ENCODE peak calls at places on chromosomes 2 and 18, in nine cellular contexts. D, B, V, U, J, Z, X, F and Y are unnamed samples. For H3K4me1, the result is how much of the 10 kb centered on the place peaks cover.

GRCh38 chr2:66575625-66576371 is 140.9 kb downstream of the MEIS1 start:
- DNase-seq in U (peak), J (no peak), D (peak), F (peak), V (peak), X (peak), Z (peak), B (no peak), Y (peak)

GRCh38 chr2:5464657-5465056 is 227.5 kb upstream of the SOX11 start:
- DNase-seq in F (no peak), X (no peak), U (no peak), B (no peak), J (no peak), Z (no peak), V (no peak), D (no peak), Y (no peak)

GRCh38 chr2:136765736-136766323 is 485 bp downstream of the THSD7B start:
- DNase-seq in D (no peak), V (peak), J (no peak), Z (no peak), B (no peak), U (peak), F (peak), X (no peak), Y (no peak)

GRCh38 chr2:195737531-195738162 is 80.6 kb downstream of the SLC39A10 start:
- DNase-seq in U (no peak), Z (no peak), B (no peak), V (peak), X (no peak), D (peak), F (no peak), J (no peak), Y (no peak)

GRCh38 chr2:10452334-10452733 is 4.2 kb upstream of the ODC1 start:
- DNase-seq in F (no peak), J (no peak), B (no peak), U (no peak), Z (no peak), X (peak), D (peak), V (peak), Y (no peak)

GRCh38 chr2:68435605-68436004 is 31.5 kb downstream of the FBXO48 start:
- DNase-seq in X (no peak), F (no peak), D (peak), V (peak), Z (no peak), U (no peak), J (no peak), B (no peak), Y (no peak)

GRCh38 chr18:22505136-22505535 is 87.4 kb upstream of the CTAGE1 start:
- DNase-seq in X (no peak), U (no peak), B (no peak), J (no peak), Z (no peak), D (peak), F (no peak), V (peak), Y (no peak)

GRCh38 chr2:241579281-241579680 is 20.7 kb downstream of the BOK start:
- DNase-seq in Z (no peak), U (no peak), F (peak), B (no peak), V (no peak), J (no peak), X (no peak), D (no peak), Y (no peak)

GRCh38 chr2:172829229-172829628 is 93.6 kb downstream of the RAPGEF4 start:
- DNase-seq in X (no peak), Z (no peak), D (peak), F (no peak), U (no peak), V (peak), J (no peak), B (no peak), Y (no peak)

GRCh38 chr18:36296591-36297418 is 708 bp upstream of the FHOD3 start:
- DNase-seq in X (peak), F (peak), J (no peak), U (peak), V (peak), Z (peak), D (peak), B (no peak), Y (peak)

GRCh38 chr2:200242553-200242952 is 63.9 kb upstream of the SPATS2L start:
- DNase-seq in B (no peak), X (no peak), Z (no peak), V (no peak), F (no peak), D (no peak), U (no peak), J (no peak), Y (no peak)

GRCh38 chr2:219498280-219499057 is at the start of gene GMPPA:
- DNase-seq in D (peak), B (peak), F (peak), V (peak), X (peak), J (peak), U (peak), Z (peak), Y (peak)

GRCh38 chr2:143632751-143633374 is 503.6 kb downstream of the ARHGAP15 start:
- DNase-seq in U (no peak), F (no peak), X (no peak), J (no peak), V (no peak), B (no peak), D (no peak), Z (no peak), Y (no peak)

GRCh38 chr2:235333076-235333475 is 160.8 kb upstream of the AGAP1 start:
- DNase-seq in Z (no peak), V (no peak), B (no peak), X (no peak), J (no peak), U (no peak), F (no peak), D (peak), Y (no peak)

GRCh38 chr2:54310961-54311360 is 54.9 kb upstream of the TSPYL6 start:
- DNase-seq in J (no peak), F (no peak), B (no peak), V (no peak), D (no peak), Z (no peak), U (no peak), X (no peak), Y (no peak)

GRCh38 chr2:205012961-205013360 is 467.7 kb downstream of the PARD3B start:
- DNase-seq in Z (no peak), U (peak), B (no peak), D (no peak), X (no peak), F (no peak), J (no peak), V (no peak), Y (no peak)

GRCh38 chr2:19664651-19665050 is 237.1 kb downstream of the TTC32 start:
- DNase-seq in J (no peak), V (peak), D (no peak), B (no peak), F (no peak), X (no peak), Z (no peak), U (no peak), Y (no peak)

GRCh38 chr2:234911271-234911670 is 40.5 kb upstream of the SH3BP4 start:
- DNase-seq in F (no peak), V (peak), X (no peak), Z (no peak), U (no peak), J (no peak), D (peak), B (no peak), Y (no peak)

GRCh38 chr2:12441750-12442626 is 274.7 kb upstream of the TRIB2 start:
- DNase-seq in Z (no peak), F (no peak), U (no peak), V (no peak), D (no peak), B (no peak), X (no peak), J (no peak), Y (no peak)

GRCh38 chr2:205763708-205764501 is 81.6 kb downstream of the NRP2 start:
- DNase-seq in F (peak), U (peak), X (peak), Z (peak), V (peak), D (peak), B (no peak), J (no peak), Y (peak)

GRCh38 chr2:118061135-118061955 is 26.9 kb upstream of the INSIG2 start:
- DNase-seq in F (no peak), X (no peak), J (peak), Z (no peak), B (no peak), V (peak), D (peak), U (no peak), Y (no peak)

GRCh38 chr18:34871435-34871834 is 161.3 kb downstream of the DTNA start:
- DNase-seq in Z (no peak), B (no peak), F (no peak), U (no peak), V (peak), D (peak), X (no peak), J (no peak), Y (no peak)

GRCh38 chr18:69935319-69936190 is 12.1 kb downstream of the CD226 start:
- DNase-seq in V (peak), J (peak), B (peak), F (no peak), Z (no peak), D (no peak), U (peak), X (no peak), Y (no peak)

GRCh38 chr2:29215073-29215472 is 99.9 kb downstream of the CLIP4 start:
- DNase-seq in F (no peak), Z (no peak), J (no peak), U (no peak), D (no peak), V (no peak), X (no peak), B (no peak), Y (no peak)

GRCh38 chr2:195861821-195862220 is 204.8 kb downstream of the SLC39A10 start:
- DNase-seq in Z (no peak), U (no peak), J (no peak), D (peak), B (no peak), X (no peak), F (no peak), V (peak), Y (no peak)

GRCh38 chr18:48837676-48838075 is 113.1 kb downstream of the SMAD7 start:
- DNase-seq in U (peak), Z (no peak), J (no peak), F (peak), D (no peak), X (no peak), V (no peak), B (no peak), Y (no peak)

GRCh38 chr2:175742367-175742766 is 259.7 kb downstream of the LNPK start:
- DNase-seq in D (peak), F (no peak), Z (no peak), B (no peak), J (no peak), X (no peak), V (peak), U (no peak), Y (no peak)

GRCh38 chr18:37419272-37419671 is 146.3 kb downstream of the CELF4 start:
- DNase-seq in J (no peak), B (no peak), F (no peak), X (no peak), Z (no peak), V (peak), D (peak), U (no peak), Y (no peak)

GRCh38 chr2:239240480-239240881 is 160.3 kb downstream of the HDAC4 start:
- DNase-seq in J (no peak), U (peak), Z (no peak), B (no peak), D (no peak), V (no peak), F (no peak), X (no peak), Y (peak)

GRCh38 chr2:239196474-239197021 is 204.3 kb downstream of the HDAC4 start:
- DNase-seq in F (peak), D (no peak), V (no peak), J (no peak), Z (no peak), B (no peak), X (no peak), U (peak), Y (no peak)

GRCh38 chr2:50648031-50648430 is 383.9 kb downstream of the NRXN1 start:
- DNase-seq in B (no peak), D (no peak), Z (no peak), F (no peak), U (no peak), V (no peak), X (no peak), J (no peak), Y (no peak)

GRCh38 chr2:235634435-235635152 is 140.8 kb downstream of the AGAP1 start:
- DNase-seq in B (no peak), J (no peak), U (no peak), V (peak), D (peak), F (no peak), Z (no peak), X (no peak), Y (no peak)

GRCh38 chr2:174681983-174682577 is 82.2 kb downstream of the CHRNA1 start:
- DNase-seq in U (peak), B (no peak), Z (peak), D (no peak), V (peak), X (peak), J (no peak), F (peak), Y (peak)

DNA sequence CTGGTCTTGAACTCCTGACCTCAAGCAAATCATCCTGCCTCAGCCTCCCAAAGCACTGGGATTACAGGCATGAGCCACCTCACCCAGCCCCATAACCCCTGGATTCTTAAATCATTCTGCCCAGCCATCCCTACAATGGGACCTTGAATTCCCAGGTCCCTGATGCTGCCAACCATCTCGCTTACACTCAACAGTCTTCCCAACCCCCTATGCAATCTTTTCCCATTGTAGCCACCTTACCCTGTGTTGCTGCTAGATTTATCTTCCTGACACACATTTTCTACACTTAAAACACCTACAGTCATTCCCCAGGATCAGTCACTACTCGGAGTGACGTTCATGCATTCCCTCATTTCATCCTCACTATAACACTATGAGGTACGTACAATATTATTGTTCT is 64.2 kb downstream of the ANKRD44 start:
- DNase-seq in X (no peak), V (no peak), D (no peak), B (no peak), Z (no peak), J (no peak), F (no peak), U (no peak), Y (no peak)
- H3K4me1 ChIP-seq in X (under half), V (under half), D (under half), B (half or more), Z (under half), J (under half), F (under half), U (under half), Y (under half)

GRCh38 chr2:133264951-133265949 is 303.0 kb downstream of the NCKAP5 start:
- DNase-seq in V (no peak), U (peak), X (peak), J (no peak), D (no peak), F (no peak), B (no peak), Z (peak), Y (peak)
- H3K4me3 ChIP-seq in V (no peak), U (no peak), X (peak), J (no peak), D (peak), F (no peak), B (no peak), Z (peak), Y (peak)

GRCh38 chr2:98448441-98449145 is 3.9 kb downstream of the INPP4A start:
- DNase-seq in Z (no peak), X (no peak), F (no peak), J (no peak), B (no peak), D (no peak), V (no peak), U (no peak), Y (no peak)
- H3K4me1 ChIP-seq in Z (under half), X (under half), F (under half), J (under half), B (half or more), D (under half), V (under half), U (under half), Y (under half)

GRCh38 chr2:145724499-145724898 is 1204.6 kb upstream of the ZEB2 start:
- DNase-seq in B (no peak), U (no peak), X (no peak), Z (no peak), F (no peak), D (no peak), J (no peak), V (peak), Y (no peak)
- H3K4me3 ChIP-seq in B (no peak), U (no peak), X (no peak), Z (no peak), F (no peak), D (no peak), J (no peak), V (no peak), Y (no peak)

GRCh38 chr2:100853909-100854810 is 34.2 kb downstream of the NPAS2 start:
- DNase-seq in D (no peak), Z (no peak), V (no peak), F (no peak), J (no peak), U (peak), X (no peak), B (no peak), Y (no peak)
- H3K4me1 ChIP-seq in D (under half), Z (under half), V (under half), F (under half), J (under half), U (under half), X (under half), B (under half), Y (under half)

DNA sequence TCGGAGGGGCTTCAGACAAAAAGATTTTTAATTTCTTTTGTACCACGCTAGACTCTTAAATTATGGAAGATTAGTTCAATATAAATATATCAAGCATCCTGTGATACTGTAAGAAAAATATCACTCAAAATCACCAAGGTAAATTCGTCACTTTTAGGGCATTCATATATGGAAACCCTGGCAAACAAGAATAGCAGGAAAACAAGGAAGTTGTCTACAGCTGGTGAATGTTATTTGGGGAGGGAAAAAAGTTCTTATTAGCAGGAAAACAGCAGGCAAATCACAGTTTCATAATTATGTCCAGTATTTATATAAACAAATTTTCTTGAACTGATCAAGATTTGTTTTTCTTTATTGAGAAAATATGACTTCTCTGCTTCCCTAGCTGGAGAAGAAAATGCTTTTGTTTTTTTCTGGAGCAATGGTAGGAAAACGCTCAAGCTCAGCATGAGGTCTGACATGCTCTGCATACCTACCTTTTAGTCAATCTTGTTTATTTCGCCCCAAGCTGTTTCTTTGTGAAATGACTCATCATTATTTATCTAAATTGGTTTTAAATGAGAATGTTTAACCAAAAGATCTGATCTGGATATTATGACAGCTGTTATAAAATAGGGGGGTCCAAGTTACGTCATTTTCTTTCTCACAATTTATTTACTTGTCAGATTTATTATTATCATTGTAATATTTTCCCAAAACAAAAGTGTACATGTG is 14.7 kb downstream of the LINC00305 start:
- DNase-seq in J (no peak), B (no peak), F (no peak), V (peak), D (no peak), Z (no peak), X (no peak), U (no peak), Y (no peak)
- H3K4me3 ChIP-seq in J (no peak), B (no peak), F (no peak), V (no peak), D (no peak), Z (no peak), X (no peak), U (no peak), Y (no peak)

GRCh38 chr18:31649894-31650719 is 34.3 kb downstream of the B4GALT6 start:
- DNase-seq in J (no peak), Z (no peak), U (no peak), V (no peak), X (no peak), B (no peak), F (no peak), D (no peak), Y (no peak)
- H3K4me1 ChIP-seq in J (half or more), Z (under half), U (under half), V (under half), X (under half), B (under half), F (under half), D (under half), Y (under half)

GRCh38 chr18:7619676-7620075 is 52.6 kb downstream of the PTPRM start:
- DNase-seq in B (no peak), V (no peak), J (no peak), F (no peak), U (no peak), D (no peak), Z (no peak), X (no peak), Y (no peak)

GRCh38 chr18:7616661-7617060 is 49.5 kb downstream of the PTPRM start:
- DNase-seq in D (no peak), X (no peak), F (no peak), U (peak), J (no peak), B (no peak), Z (no peak), V (peak), Y (no peak)

GRCh38 chr18:7618821-7619410 is 51.8 kb downstream of the PTPRM start:
- DNase-seq in Z (no peak), D (no peak), V (peak), X (no peak), U (no peak), J (no peak), F (no peak), B (no peak), Y (no peak)

GRCh38 chr18:7615840-7616239 is 48.7 kb downstream of the PTPRM start:
- DNase-seq in V (no peak), F (no peak), J (no peak), U (no peak), X (no peak), B (no peak), D (no peak), Z (no peak), Y (no peak)

GRCh38 chr18:7617738-7618422 is 50.8 kb downstream of the PTPRM start:
- DNase-seq in X (peak), D (peak), Z (peak), V (peak), U (peak), J (no peak), B (no peak), F (no peak), Y (peak)
- H3K4me3 ChIP-seq in X (no peak), D (peak), Z (no peak), V (peak), U (peak), J (no peak), B (no peak), F (peak), Y (no peak)